ENCODE peak calls at places on chromosome 20, in eight cellular contexts. Y, B, Q, J, A, O, E and T are unnamed samples.

GRCh38 chr20:52056203-52057062 is 135.1 kb downstream of the ZFP64 start:
- DNase-seq in Y (peak), B (no peak), Q (no peak), J (no peak), A (no peak), O (no peak), E (no peak), T (no peak)

GRCh38 chr20:54345301-54345724 is 130.1 kb upstream of the DOK5 start:
- DNase-seq in Y (peak), B (no peak), Q (no peak), J (no peak), A (no peak), O (no peak), E (no peak), T (no peak)

GRCh38 chr20:60791823-60792222 is 460.2 kb upstream of the CDH4 start:
- DNase-seq in Y (no peak), B (no peak), Q (no peak), J (no peak), A (no peak), O (no peak), E (no peak), T (no peak)

GRCh38 chr20:62356143-62356947 is 10.8 kb downstream of the LAMA5 start:
- DNase-seq in Y (no peak), B (no peak), Q (no peak), J (no peak), A (no peak), O (no peak), E (no peak), T (no peak)

GRCh38 chr20:12414446-12415274 is 497.0 kb downstream of the BTBD3 start:
- DNase-seq in Y (no peak), B (no peak), Q (no peak), J (no peak), A (no peak), O (no peak), E (no peak), T (no peak)

GRCh38 chr20:10982692-10983091 is 308.9 kb upstream of the JAG1 start:
- DNase-seq in Y (peak), B (no peak), Q (peak), J (no peak), A (no peak), O (no peak), E (no peak), T (no peak)

GRCh38 chr20:60447703-60448102 is 489.5 kb downstream of the CDH26 start:
- DNase-seq in Y (no peak), B (no peak), Q (no peak), J (no peak), A (no peak), O (no peak), E (no peak), T (no peak)

GRCh38 chr20:18004389-18005031 is 35.7 kb downstream of the MGME1 start:
- DNase-seq in Y (no peak), B (no peak), Q (peak), J (no peak), A (no peak), O (peak), E (no peak), T (peak)

DNA sequence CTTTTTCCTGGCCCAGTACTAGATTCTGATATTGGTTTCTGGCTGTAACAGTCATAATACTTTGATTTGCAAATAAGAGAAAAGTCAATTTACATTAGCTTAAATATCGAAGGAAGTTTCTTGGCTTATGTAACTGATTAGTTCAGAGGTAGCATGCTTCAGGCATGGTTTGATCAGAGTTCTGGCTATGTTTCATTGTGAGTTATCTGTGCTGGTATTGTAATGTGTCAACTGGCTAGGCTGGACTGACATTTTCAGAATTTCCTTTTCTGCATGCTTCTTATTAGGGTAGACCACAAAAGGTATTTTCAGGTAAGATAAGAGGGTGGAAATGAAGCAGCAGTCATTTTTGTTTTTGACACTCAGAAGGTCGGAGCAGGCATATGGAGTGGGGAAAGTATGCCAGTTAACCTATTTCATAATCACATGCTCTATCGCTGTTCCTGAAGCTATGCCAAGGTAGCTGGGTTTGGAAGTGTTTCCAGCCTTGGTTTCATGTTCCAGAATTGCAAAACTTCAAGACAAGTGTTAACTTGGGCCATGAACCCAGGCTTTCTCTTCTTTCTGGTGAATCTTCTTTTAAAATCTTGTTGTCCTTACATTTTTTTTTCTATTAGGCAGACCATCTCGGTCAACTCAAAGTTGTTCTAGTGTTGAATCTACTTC is 244.9 kb downstream of the DHX35 start:
- DNase-seq in Y (no peak), B (no peak), Q (peak), J (no peak), A (no peak), O (no peak), E (no peak), T (peak)
- TF ChIP-seq POLR2A in Y (no peak), B (no peak), Q (no peak), J (no peak), A (no peak), O (no peak), E (no peak), T (no peak)

GRCh38 chr20:56630086-56630493 is 984 bp downstream of the TFAP2C start:
- DNase-seq in Y (peak), B (no peak), Q (no peak), J (no peak), A (peak), O (peak), E (peak), T (peak)

GRCh38 chr20:56629464-56630085 is 469 bp downstream of the TFAP2C start:
- DNase-seq in Y (peak), B (no peak), Q (no peak), J (no peak), A (no peak), O (peak), E (no peak), T (no peak)

GRCh38 chr20:56627122-56628014 is 1.7 kb upstream of the TFAP2C start:
- DNase-seq in Y (no peak), B (no peak), Q (no peak), J (no peak), A (no peak), O (peak), E (no peak), T (no peak)

GRCh38 chr20:56628015-56628872 is 862 bp upstream of the TFAP2C start:
- DNase-seq in Y (peak), B (no peak), Q (no peak), J (no peak), A (peak), O (peak), E (peak), T (peak)

DNA sequence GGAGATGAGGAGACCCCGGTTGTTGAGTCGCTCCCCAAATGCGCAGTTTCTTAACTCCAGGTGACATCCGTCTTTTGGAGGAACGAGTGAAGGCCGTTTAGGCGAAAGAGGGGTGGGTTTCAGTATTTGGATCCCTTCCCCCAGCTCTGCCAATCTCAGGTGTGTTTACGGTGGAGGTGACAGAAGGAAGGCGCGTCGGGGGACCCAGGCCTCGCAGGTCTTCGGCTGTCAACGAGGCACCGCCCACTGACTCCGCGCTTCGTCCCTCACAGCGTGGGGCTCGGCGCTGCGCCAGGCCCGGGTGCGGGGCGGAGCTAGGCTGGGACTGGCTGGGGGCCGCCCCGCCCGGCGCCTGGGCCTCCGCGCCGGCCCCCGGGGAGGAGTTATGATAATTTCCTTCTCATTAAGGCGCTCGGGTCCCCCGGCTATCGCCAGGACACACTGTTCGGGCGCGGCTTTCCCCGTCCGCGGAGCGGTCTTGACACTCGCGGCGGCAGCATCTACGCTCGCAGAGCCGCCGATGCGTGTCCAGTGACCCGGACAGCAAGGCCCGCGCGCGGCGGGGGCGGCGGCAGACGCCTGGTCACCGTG is at the start of gene TFAP2C:
- DNase-seq in Y (peak), B (no peak), Q (peak), J (no peak), A (peak), O (peak), E (peak), T (peak)
- TF ChIP-seq POLR2A in Y (peak), B (no peak), Q (peak), J (no peak), A (no peak), O (peak), E (no peak), T (peak)

GRCh38 chr20:41317536-41318270 is at the start of gene ZHX3:
- DNase-seq in Y (peak), B (peak), Q (peak), J (peak), A (peak), O (peak), E (peak), T (peak)
- TF ChIP-seq POLR2A in Y (peak), B (peak), Q (peak), J (peak), A (peak), O (peak), E (peak), T (peak)

GRCh38 chr20:33900515-33901131 is 89.5 kb downstream of the CHMP4B start:
- DNase-seq in Y (no peak), B (no peak), Q (no peak), J (no peak), A (no peak), O (no peak), E (no peak), T (no peak)
- TF ChIP-seq POLR2A in Y (no peak), B (no peak), Q (no peak), J (no peak), A (no peak), O (no peak), E (no peak), T (no peak)

GRCh38 chr20:2840138-2840966 is at the start of the genes PCED1A and VPS16:
- DNase-seq in Y (peak), B (peak), Q (peak), J (peak), A (peak), O (peak), E (peak), T (peak)
- TF ChIP-seq POLR2A in Y (peak), B (peak), Q (peak), J (peak), A (peak), O (no peak), E (peak), T (peak)

GRCh38 chr20:50192364-50193168 is 1.9 kb downstream of the CEBPB start:
- DNase-seq in Y (peak), B (peak), Q (peak), J (peak), A (peak), O (peak), E (peak), T (peak)

GRCh38 chr20:50195524-50196120 is 5.0 kb downstream of the CEBPB start:
- DNase-seq in Y (no peak), B (no peak), Q (peak), J (no peak), A (no peak), O (no peak), E (no peak), T (no peak)

GRCh38 chr20:50193169-50193850 is 2.7 kb downstream of the CEBPB start:
- DNase-seq in Y (no peak), B (peak), Q (peak), J (no peak), A (peak), O (no peak), E (no peak), T (no peak)

GRCh38 chr20:50194831-50195523 is 4.3 kb downstream of the CEBPB start:
- DNase-seq in Y (no peak), B (no peak), Q (peak), J (no peak), A (peak), O (no peak), E (no peak), T (peak)

GRCh38 chr20:50193851-50194830 is 3.5 kb downstream of the CEBPB start:
- DNase-seq in Y (no peak), B (peak), Q (peak), J (no peak), A (peak), O (no peak), E (no peak), T (peak)
- TF ChIP-seq POLR2A in Y (no peak), B (peak), Q (peak), J (no peak), A (peak), O (no peak), E (no peak), T (peak)